ENCODE peak calls at places on chromosomes 16 and 17, in seven cellular contexts. U is fibroblast of lung, V is thoracic aorta, M is Caco-2, K is ascending aorta, Y is tibial artery, N is adrenal gland. T is an unnamed sample.

GRCh38 chr17:4718276-4718675 is 7.8 kb downstream of the ARRB2 start:
- DNase-seq in U (no peak), V (no peak), M (no peak), K (no peak), Y (no peak), N (no peak), T (no peak)

GRCh38 chr17:19645608-19646250 is 2.8 kb upstream of the ALDH3A2 start:
- DNase-seq in U (peak; percentile 33), V (no peak), M (peak; percentile 42), K (no peak), Y (peak; percentile 65), N (peak; percentile 75), T (no peak)

GRCh38 chr17:81837641-81838040 is 2.8 kb upstream of the PPP1R27 start:
- DNase-seq in U (no peak), V (no peak), M (no peak), K (no peak), Y (no peak), N (no peak), T (no peak)

GRCh38 chr17:9132944-9133610 is 111.8 kb downstream of the NTN1 start:
- DNase-seq in U (no peak), V (no peak), M (no peak), K (no peak), Y (no peak), N (no peak), T (no peak)

GRCh38 chr17:66339563-66339962 is 37.1 kb downstream of the PRKCA start:
- DNase-seq in U (no peak), V (no peak), M (no peak), K (no peak), Y (no peak), N (no peak), T (no peak)

GRCh38 chr17:37828313-37829124 is 83.7 kb upstream of the HNF1B start:
- DNase-seq in U (peak; percentile 32), V (no peak), M (no peak), K (no peak), Y (no peak), N (no peak), T (no peak)

GRCh38 chr16:82627811-82628339 is 1.1 kb downstream of the CDH13 start:
- DNase-seq in U (peak; percentile 41), V (no peak), M (no peak), K (no peak), Y (peak; percentile 70), N (no peak), T (no peak)

GRCh38 chr16:74718741-74719610 is 18.3 kb upstream of the MLKL start:
- DNase-seq in U (no peak), V (no peak), M (peak; percentile 24), K (no peak), Y (no peak), N (no peak), T (no peak)

GRCh38 chr16:47732806-47733150 is 271.6 kb downstream of the PHKB start:
- DNase-seq in U (peak; percentile 98), V (no peak), M (no peak), K (no peak), Y (no peak), N (no peak), T (peak; percentile 57)

GRCh38 chr17:74759243-74759801 is 10.9 kb downstream of the NHERF1 start:
- DNase-seq in U (no peak), V (no peak), M (peak; percentile 71), K (no peak), Y (no peak), N (no peak), T (no peak)

GRCh38 chr17:62718420-62718819 is 89.7 kb downstream of the MARCHF10 start:
- DNase-seq in U (peak; percentile 86), V (no peak), M (no peak), K (no peak), Y (no peak), N (no peak), T (peak; percentile 73)

GRCh38 chr16:49274936-49275730 is 6.5 kb downstream of the CBLN1 start:
- DNase-seq in U (no peak), V (no peak), M (no peak), K (no peak), Y (no peak), N (no peak), T (no peak)
- H3K27me3 ChIP-seq in U (peaks cover 36% of the 10 kb centered on the region), V (peaks cover 23% of the 10 kb centered on the region), M (peaks cover under 1% of the 10 kb centered on the region), K (peaks cover 20% of the 10 kb centered on the region), Y (no peaks in the 10 kb centered on the region), N (peaks cover 62% of the 10 kb centered on the region), T (peaks cover 49% of the 10 kb centered on the region)

DNA sequence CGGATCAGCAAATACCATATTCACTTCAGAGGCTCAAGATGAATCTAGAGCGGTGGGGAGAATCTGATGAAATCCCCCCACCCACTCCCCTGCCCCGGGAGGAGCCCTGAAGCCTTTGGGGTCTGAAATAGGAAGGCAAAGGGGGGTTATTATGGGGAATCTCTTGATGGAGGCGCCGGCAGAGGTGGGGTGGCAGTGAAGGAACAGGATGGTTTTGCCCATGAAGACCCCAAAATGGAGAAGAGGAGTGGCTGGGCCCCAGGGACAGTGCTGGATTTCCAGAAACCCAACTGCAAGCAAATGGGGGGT is 637 bp downstream of the WNT3 start:
- DNase-seq in U (no peak), V (no peak), M (no peak), K (no peak), Y (no peak), N (no peak), T (no peak)
- H3K27me3 ChIP-seq in U (peaks cover 79% of the 10 kb centered on the region), V (peaks cover 5% of the 10 kb centered on the region), M (no peaks in the 10 kb centered on the region), K (peaks cover 37% of the 10 kb centered on the region), Y (peaks cover 4% of the 10 kb centered on the region), N (peaks cover 60% of the 10 kb centered on the region), T (peaks cover 14% of the 10 kb centered on the region)

GRCh38 chr17:58377005-58377660 is 25.1 kb upstream of the SUPT4H1 start:
- DNase-seq in U (no peak), V (no peak), M (peak; percentile 81), K (no peak), Y (no peak), N (no peak), T (peak; percentile 92)
- H3K27me3 ChIP-seq in U (no peaks in the 10 kb centered on the region), V (no peaks in the 10 kb centered on the region), M (no peaks in the 10 kb centered on the region), K (no peaks in the 10 kb centered on the region), Y (no peaks in the 10 kb centered on the region), N (no peaks in the 10 kb centered on the region), T (peaks cover 14% of the 10 kb centered on the region)

DNA sequence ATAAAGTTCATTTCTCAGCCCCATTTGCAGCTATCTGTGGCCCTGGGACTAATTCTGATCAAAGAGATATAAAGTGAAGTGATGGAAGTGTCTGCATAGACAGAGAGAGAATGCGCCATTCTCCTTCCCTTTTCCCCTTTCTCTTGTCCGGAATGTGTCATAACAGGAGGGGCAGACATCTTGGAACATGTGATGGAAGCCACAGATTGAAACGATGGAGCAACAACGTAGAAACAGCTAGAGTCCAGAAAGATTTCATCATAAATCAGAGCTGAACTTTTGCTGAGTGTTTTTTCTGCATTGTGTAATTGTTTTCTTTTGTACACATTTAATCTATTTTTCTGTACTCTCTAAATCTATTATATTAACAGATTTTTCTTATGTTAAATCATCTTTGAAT is 11.3 kb downstream of the ASGR1 start:
- DNase-seq in U (no peak), V (no peak), M (no peak), K (no peak), Y (no peak), N (no peak), T (no peak)
- H3K27me3 ChIP-seq in U (no peaks in the 10 kb centered on the region), V (no peaks in the 10 kb centered on the region), M (no peaks in the 10 kb centered on the region), K (no peaks in the 10 kb centered on the region), Y (no peaks in the 10 kb centered on the region), N (no peaks in the 10 kb centered on the region), T (no peaks in the 10 kb centered on the region)

GRCh38 chr17:64226132-64226531 is 36.9 kb downstream of the TEX2 start:
- DNase-seq in U (peak; percentile 33), V (no peak), M (no peak), K (no peak), Y (no peak), N (no peak), T (no peak)
- H3K27me3 ChIP-seq in U (no peaks in the 10 kb centered on the region), V (no peaks in the 10 kb centered on the region), M (no peaks in the 10 kb centered on the region), K (no peaks in the 10 kb centered on the region), Y (no peaks in the 10 kb centered on the region), N (no peaks in the 10 kb centered on the region), T (no peaks in the 10 kb centered on the region)

T was measured in PC-9.